ENCODE peak calls at places on chromosomes 3 and 15, in five cellular contexts. L is cardiac muscle cell, V is fibroblast of the aortic adventitia, N is testis, J is AG09309. S is an unnamed sample.

GRCh38 chr15:77568014-77568959 is 64.4 kb downstream of the LINGO1 start:
- DNase-seq in L (no peak), V (no peak), N (no peak), J (no peak), S (no peak)

GRCh38 chr3:186901135-186901734 is 29.1 kb upstream of the ST6GAL1 start:
- DNase-seq in L (no peak), V (peak; percentile 79), N (no peak), J (no peak), S (no peak)

GRCh38 chr3:23797490-23797889 is 8.3 kb upstream of the UBE2E1 start:
- DNase-seq in L (no peak), V (no peak), N (no peak), J (no peak), S (no peak)

GRCh38 chr3:87855211-87855610 is 203.6 kb downstream of the CGGBP1 start:
- DNase-seq in L (no peak), V (no peak), N (no peak), J (no peak), S (no peak)

GRCh38 chr15:101175396-101175795 is 76.5 kb downstream of the CHSY1 start:
- DNase-seq in L (no peak), V (no peak), N (no peak), J (no peak), S (no peak)

GRCh38 chr3:23874359-23875120 is 42.2 kb downstream of the NKIRAS1 start:
- DNase-seq in L (no peak), V (peak; percentile 73), N (no peak), J (no peak), S (no peak)

GRCh38 chr3:101179637-101180036 is 140.7 kb downstream of the IMPG2 start:
- DNase-seq in L (no peak), V (peak; percentile 41), N (no peak), J (peak; percentile 64), S (no peak)

GRCh38 chr3:43156812-43157455 is 51.1 kb upstream of the POMGNT2 start:
- DNase-seq in L (no peak), V (no peak), N (no peak), J (no peak), S (no peak)

GRCh38 chr3:75329713-75330112 is 334.4 kb upstream of the FRG2C start:
- DNase-seq in L (no peak), V (no peak), N (no peak), J (no peak), S (no peak)

GRCh38 chr3:170766823-170767575 is 103.0 kb downstream of the RPL22L1 start:
- DNase-seq in L (no peak), V (no peak), N (no peak), J (no peak), S (no peak)

GRCh38 chr15:99443768-99444446 is 121.9 kb upstream of the MEF2A start:
- DNase-seq in L (no peak), V (peak; percentile 36), N (peak; percentile 7), J (no peak), S (peak; percentile 9)

GRCh38 chr3:45499529-45499928 is 95.0 kb upstream of the LIMD1 start:
- DNase-seq in L (no peak), V (peak; percentile 76), N (no peak), J (peak; percentile 41), S (no peak)
- TF ChIP-seq CTCF in L (peak; percentile 41), V (peak; percentile 47), N (peak; percentile 11), J (peak; percentile 16), S (peak; percentile 13)

DNA sequence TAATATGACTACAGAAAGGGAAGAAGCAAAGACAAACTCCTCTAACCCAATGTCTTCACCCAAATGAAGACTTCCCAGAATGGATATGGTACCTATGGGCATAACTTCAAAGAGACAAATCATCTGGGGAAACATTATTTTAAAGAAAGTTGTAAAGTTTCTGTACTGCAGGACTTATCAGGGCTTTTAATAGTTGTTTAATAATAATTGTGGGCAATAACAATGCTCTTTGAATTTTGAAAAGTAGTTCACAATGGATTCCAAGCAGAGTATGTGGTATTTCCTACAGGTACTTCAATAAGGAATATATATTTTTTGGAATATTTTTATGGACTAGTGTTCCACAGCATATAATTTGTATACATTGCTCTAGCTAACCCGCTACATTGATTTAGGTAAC is 503.1 kb downstream of the MCTP2 start:
- DNase-seq in L (no peak), V (no peak), N (no peak), J (no peak), S (no peak)
- TF ChIP-seq CTCF in L (no peak), V (no peak), N (no peak), J (no peak), S (no peak)

DNA sequence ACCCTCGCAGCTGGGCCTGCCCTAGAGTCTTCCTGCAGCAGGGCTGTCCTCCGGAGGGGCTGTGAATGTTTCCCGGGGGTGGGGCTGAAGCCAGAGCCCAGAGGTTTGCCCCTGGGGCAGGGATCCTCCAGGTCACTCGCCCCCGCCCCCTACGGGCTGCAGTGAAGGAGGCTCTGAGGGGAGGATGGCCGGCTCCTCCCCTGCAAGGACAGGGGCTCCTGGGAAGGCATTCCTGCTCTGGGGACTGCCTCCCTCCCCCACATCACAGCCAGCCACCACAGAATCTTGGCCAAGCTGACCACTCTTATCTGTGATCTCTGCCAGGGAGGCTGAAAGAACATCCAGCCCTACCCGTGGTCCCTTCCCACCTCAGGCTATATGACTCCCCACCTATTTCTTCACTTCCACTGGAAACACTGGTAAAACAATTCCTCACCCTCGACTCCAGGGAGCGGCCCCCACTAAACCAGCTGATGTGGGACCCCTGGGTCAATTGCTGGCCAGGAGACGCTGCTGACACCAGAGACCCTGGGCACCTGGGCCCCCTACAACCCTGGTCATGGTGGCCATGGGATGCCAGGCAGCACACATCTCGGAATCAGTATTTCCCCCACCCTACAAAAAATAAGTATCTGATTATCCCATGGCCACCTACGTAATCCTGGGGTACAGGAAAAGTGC is 66.0 kb downstream of the HMCES start:
- DNase-seq in L (peak; percentile 50), V (no peak), N (peak; percentile 80), J (no peak), S (no peak)
- TF ChIP-seq CTCF in L (no peak), V (no peak), N (no peak), J (no peak), S (no peak)

GRCh38 chr15:65862682-65863081 is 6.6 kb upstream of the RAB11A start:
- DNase-seq in L (peak; percentile 55), V (peak; percentile 62), N (peak; percentile 65), J (no peak), S (no peak)
- TF ChIP-seq CTCF in L (peak; percentile 64), V (peak; percentile 59), N (peak; percentile 18), J (peak; percentile 39), S (peak; percentile 16)

DNA sequence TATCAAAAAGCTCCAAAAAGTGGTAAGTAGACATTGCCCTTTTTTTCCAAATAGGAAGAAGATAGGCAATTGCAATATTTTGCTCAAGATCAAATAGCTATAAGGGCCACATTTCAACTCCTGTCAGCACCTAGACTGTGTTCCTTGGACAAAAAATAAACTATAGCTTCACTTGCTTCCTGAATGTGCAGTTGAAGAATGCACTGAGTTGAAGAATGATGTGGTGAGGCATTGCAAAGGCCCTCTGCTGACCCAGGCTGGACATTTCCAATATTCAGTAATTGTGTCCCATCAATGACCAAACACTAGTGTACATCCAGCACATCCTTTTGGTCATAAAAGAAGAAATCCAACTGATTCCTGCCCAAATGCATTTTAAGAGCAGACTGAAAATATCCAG is 424.9 kb upstream of the TGFBR2 start:
- DNase-seq in L (no peak), V (no peak), N (no peak), J (no peak), S (no peak)
- TF ChIP-seq CTCF in L (no peak), V (no peak), N (no peak), J (no peak), S (no peak)

DNA sequence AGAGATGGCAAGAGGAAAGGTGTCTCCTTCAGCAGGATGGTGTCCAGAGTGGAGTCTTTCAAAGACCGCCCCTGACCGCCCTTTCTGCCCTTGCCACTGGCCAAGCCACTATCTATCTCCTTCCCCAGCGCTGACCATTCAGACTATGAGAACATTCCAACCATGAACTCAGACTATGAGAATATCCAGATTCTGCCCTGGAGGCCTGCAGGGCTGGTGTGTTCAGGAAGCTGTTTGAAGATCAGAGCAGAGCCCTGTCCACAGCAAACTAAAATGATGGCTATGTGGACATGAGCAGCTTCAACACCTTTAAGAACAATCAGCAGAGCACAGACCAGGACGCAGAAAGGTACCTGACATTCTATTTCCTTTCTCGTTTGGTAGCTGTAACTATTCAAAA is 57.3 kb upstream of the WNT7A start:
- DNase-seq in L (no peak), V (no peak), N (no peak), J (no peak), S (no peak)
- TF ChIP-seq CTCF in L (no peak), V (no peak), N (no peak), J (no peak), S (no peak)

S was measured in natural killer cell.